ENCODE peak calls at places on chromosomes 12 and 14, in nine cellular contexts. I, M, H, X, A, T, K, U and Y are unnamed samples.

GRCh38 chr14:101770183-101770582 is 8.7 kb downstream of the PPP2R5C start:
- DNase-seq in M (no peak), X (no peak), U (no peak), H (no peak), I (no peak), K (no peak), T (no peak), A (no peak), Y (no peak)

GRCh38 chr12:131808744-131809371 is 19.3 kb upstream of the MMP17 start:
- DNase-seq in U (no peak), H (no peak), I (no peak), X (no peak), A (no peak), M (no peak), K (no peak), T (no peak), Y (no peak)

GRCh38 chr12:127245437-127245836 is 1021.5 kb upstream of the TMEM132C start:
- DNase-seq in U (no peak), A (no peak), I (no peak), H (no peak), K (no peak), T (peak), X (no peak), M (no peak), Y (no peak)

GRCh38 chr12:121803861-121804416 is at the start of gene SETD1B:
- DNase-seq in K (peak), X (peak), T (peak), H (peak), A (no peak), I (no peak), M (peak), U (no peak), Y (peak)

GRCh38 chr12:89524201-89525001 is at the start of gene GALNT4:
- DNase-seq in U (peak), M (peak), K (peak), A (peak), H (peak), I (peak), T (peak), X (peak), Y (peak)

GRCh38 chr12:40188558-40189320 is 36.1 kb upstream of the LRRK2 start:
- DNase-seq in I (no peak), A (no peak), H (no peak), X (no peak), K (no peak), U (no peak), T (no peak), M (no peak), Y (no peak)

GRCh38 chr12:68667896-68668295 is 18.9 kb upstream of the NUP107 start:
- DNase-seq in K (no peak), I (no peak), M (no peak), X (no peak), H (no peak), U (no peak), T (no peak), A (no peak), Y (no peak)

GRCh38 chr12:111298583-111299436 is 70.1 kb downstream of the PHETA1 start:
- DNase-seq in K (peak), M (peak), X (peak), I (peak), T (peak), A (peak), U (peak), H (peak), Y (peak)

GRCh38 chr12:58372298-58372697 is 430.9 kb downstream of the ATP23 start:
- DNase-seq in I (no peak), U (no peak), X (no peak), M (no peak), K (no peak), A (no peak), T (no peak), H (no peak), Y (no peak)

GRCh38 chr12:54052745-54053624 is 650 bp upstream of the HOXC4 start:
- DNase-seq in U (no peak), X (no peak), H (no peak), K (no peak), M (peak), I (no peak), A (no peak), T (no peak), Y (peak)

GRCh38 chr12:53485955-53486729 is 13.1 kb downstream of the MAP3K12 start:
- DNase-seq in M (no peak), U (no peak), T (no peak), K (no peak), A (no peak), X (no peak), I (no peak), H (no peak), Y (no peak)

GRCh38 chr12:92556622-92557421 is 146.0 kb upstream of the PLEKHG7 start:
- DNase-seq in K (no peak), I (no peak), M (no peak), A (no peak), H (no peak), T (no peak), X (no peak), U (no peak), Y (no peak)

GRCh38 chr12:53735-54095 is 12.9 kb upstream of the IQSEC3 start:
- DNase-seq in I (no peak), A (no peak), X (no peak), K (no peak), T (no peak), H (no peak), U (no peak), M (no peak), Y (no peak)